ENCODE peak calls at places on chromosomes 5 and 9, in seven cellular contexts. One of them, this sample, is unnamed.

GRCh38 chr9:124475158-124475867 is 25.1 kb downstream of the ADGRD2 start:
- DNase-seq in tibial artery: no peak
- DNase-seq in cardiac muscle cell: no peak
- DNase-seq in progenitor cell of endocrine pancreas: no peak
- DNase-seq in gastrocnemius medialis: no peak
- DNase-seq in mesothelial cell of epicardium: no peak
- DNase-seq in lower lobe of right lung: no peak
- DNase-seq in this sample: no peak

GRCh38 chr5:56211298-56211865 is 21.7 kb downstream of the ANKRD55 start:
- DNase-seq in cardiac muscle cell: peak; percentile 97
- DNase-seq in mesothelial cell of epicardium: no peak
- DNase-seq in lower lobe of right lung: no peak
- DNase-seq in gastrocnemius medialis: no peak
- DNase-seq in tibial artery: no peak
- DNase-seq in progenitor cell of endocrine pancreas: no peak
- DNase-seq in this sample: no peak

GRCh38 chr5:69156456-69156855 is 10.5 kb upstream of the CCNB1 start:
- DNase-seq in tibial artery: no peak
- DNase-seq in lower lobe of right lung: no peak
- DNase-seq in cardiac muscle cell: no peak
- DNase-seq in mesothelial cell of epicardium: no peak
- DNase-seq in gastrocnemius medialis: no peak
- DNase-seq in progenitor cell of endocrine pancreas: no peak
- DNase-seq in this sample: no peak

GRCh38 chr9:19464764-19465570 is 56.2 kb downstream of the ACER2 start:
- DNase-seq in gastrocnemius medialis: peak; percentile 16
- DNase-seq in cardiac muscle cell: peak; percentile 88
- DNase-seq in mesothelial cell of epicardium: peak; percentile 48
- DNase-seq in tibial artery: peak; percentile 72
- DNase-seq in lower lobe of right lung: peak; percentile 70
- DNase-seq in progenitor cell of endocrine pancreas: peak; percentile 71
- DNase-seq in this sample: peak; percentile 93

GRCh38 chr5:133665571-133665970 is 53.2 kb upstream of the FSTL4 start:
- DNase-seq in tibial artery: no peak
- DNase-seq in progenitor cell of endocrine pancreas: no peak
- DNase-seq in cardiac muscle cell: no peak
- DNase-seq in lower lobe of right lung: no peak
- DNase-seq in mesothelial cell of epicardium: no peak
- DNase-seq in gastrocnemius medialis: no peak
- DNase-seq in this sample: no peak

GRCh38 chr5:103013933-103014552 is 105.9 kb downstream of the GIN1 start:
- DNase-seq in progenitor cell of endocrine pancreas: no peak
- DNase-seq in gastrocnemius medialis: no peak
- DNase-seq in mesothelial cell of epicardium: no peak
- DNase-seq in tibial artery: no peak
- DNase-seq in cardiac muscle cell: peak; percentile 7
- DNase-seq in lower lobe of right lung: no peak
- DNase-seq in this sample: no peak

GRCh38 chr5:108655750-108656450 is 91.8 kb upstream of the FER start:
- DNase-seq in progenitor cell of endocrine pancreas: no peak
- DNase-seq in tibial artery: no peak
- DNase-seq in mesothelial cell of epicardium: no peak
- DNase-seq in cardiac muscle cell: peak; percentile 85
- DNase-seq in lower lobe of right lung: no peak
- DNase-seq in gastrocnemius medialis: no peak
- DNase-seq in this sample: no peak

GRCh38 chr9:128435611-128436010 is 15.0 kb downstream of the CERCAM start:
- DNase-seq in lower lobe of right lung: no peak
- DNase-seq in progenitor cell of endocrine pancreas: no peak
- DNase-seq in cardiac muscle cell: no peak
- DNase-seq in mesothelial cell of epicardium: no peak
- DNase-seq in tibial artery: no peak
- DNase-seq in gastrocnemius medialis: no peak
- DNase-seq in this sample: no peak

GRCh38 chr5:33936381-33937016 is at the start of gene RXFP3:
- DNase-seq in mesothelial cell of epicardium: no peak
- DNase-seq in cardiac muscle cell: peak; percentile 66
- DNase-seq in tibial artery: no peak
- DNase-seq in gastrocnemius medialis: no peak
- DNase-seq in lower lobe of right lung: no peak
- DNase-seq in progenitor cell of endocrine pancreas: no peak
- DNase-seq in this sample: no peak

DNA sequence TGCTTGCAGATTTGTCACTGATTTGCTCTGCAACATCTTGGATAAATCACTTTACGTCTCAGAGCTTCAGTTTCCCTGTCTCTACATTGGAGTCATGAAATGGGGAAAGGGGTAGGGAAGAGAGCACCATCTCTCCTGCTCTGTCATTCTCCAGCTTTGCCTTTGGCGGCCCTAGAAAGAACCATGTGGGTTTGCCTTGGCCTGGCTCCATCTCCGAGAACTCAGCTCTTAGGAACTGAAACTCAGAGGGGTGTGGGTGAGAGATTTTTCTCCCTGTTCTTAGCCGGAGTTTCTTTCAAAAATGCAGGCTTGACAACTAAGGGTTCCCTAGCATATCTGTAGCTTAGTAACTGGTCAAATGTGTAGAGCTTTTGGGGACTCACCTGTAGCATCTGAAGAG is 123.5 kb downstream of the SMARCA2 start:
- DNase-seq in progenitor cell of endocrine pancreas: no peak
- DNase-seq in gastrocnemius medialis: no peak
- DNase-seq in mesothelial cell of epicardium: no peak
- DNase-seq in tibial artery: no peak
- DNase-seq in cardiac muscle cell: no peak
- DNase-seq in lower lobe of right lung: no peak
- DNase-seq in this sample: no peak
- TF ChIP-seq CTCF in progenitor cell of endocrine pancreas: no peak
- TF ChIP-seq CTCF in gastrocnemius medialis: no peak
- TF ChIP-seq CTCF in mesothelial cell of epicardium: no peak
- TF ChIP-seq CTCF in tibial artery: no peak
- TF ChIP-seq CTCF in cardiac muscle cell: no peak
- TF ChIP-seq CTCF in lower lobe of right lung: no peak
- TF ChIP-seq CTCF in this sample: no peak

DNA sequence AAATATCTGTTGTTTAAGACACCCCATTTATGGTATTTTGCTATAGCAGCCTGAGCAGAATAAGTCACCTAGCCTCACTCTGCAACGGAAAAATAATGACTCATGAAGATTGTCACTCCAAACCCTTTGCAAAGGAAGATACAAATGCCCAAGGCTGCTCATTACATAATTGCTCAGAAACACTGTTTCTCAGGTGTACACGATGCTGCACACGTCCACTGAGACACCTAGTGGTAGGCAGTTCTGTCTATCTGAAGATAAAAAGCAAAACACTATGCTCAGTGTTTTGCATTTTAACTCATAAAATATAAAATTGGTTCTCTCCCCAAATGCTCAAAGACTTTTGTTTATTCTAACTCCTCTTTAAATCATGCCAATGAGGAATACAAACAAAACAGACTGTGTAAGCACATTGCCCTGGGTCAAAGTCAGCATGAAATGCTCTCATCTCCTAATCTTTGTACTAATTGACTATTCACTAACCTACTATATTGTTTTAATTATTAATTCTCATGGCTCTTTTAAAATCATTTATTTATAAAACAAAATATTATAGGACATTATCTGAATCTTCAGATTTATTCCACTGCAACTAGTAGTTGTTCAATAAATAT is 7.7 kb upstream of the TSLP start:
- DNase-seq in lower lobe of right lung: no peak
- DNase-seq in mesothelial cell of epicardium: no peak
- DNase-seq in gastrocnemius medialis: no peak
- DNase-seq in tibial artery: no peak
- DNase-seq in progenitor cell of endocrine pancreas: no peak
- DNase-seq in cardiac muscle cell: peak; percentile 23
- DNase-seq in this sample: no peak
- TF ChIP-seq CTCF in lower lobe of right lung: peak; percentile 28
- TF ChIP-seq CTCF in mesothelial cell of epicardium: no peak
- TF ChIP-seq CTCF in gastrocnemius medialis: no peak
- TF ChIP-seq CTCF in tibial artery: peak; percentile 29
- TF ChIP-seq CTCF in progenitor cell of endocrine pancreas: peak; percentile 62
- TF ChIP-seq CTCF in cardiac muscle cell: peak; percentile 44
- TF ChIP-seq CTCF in this sample: peak; percentile 16

DNA sequence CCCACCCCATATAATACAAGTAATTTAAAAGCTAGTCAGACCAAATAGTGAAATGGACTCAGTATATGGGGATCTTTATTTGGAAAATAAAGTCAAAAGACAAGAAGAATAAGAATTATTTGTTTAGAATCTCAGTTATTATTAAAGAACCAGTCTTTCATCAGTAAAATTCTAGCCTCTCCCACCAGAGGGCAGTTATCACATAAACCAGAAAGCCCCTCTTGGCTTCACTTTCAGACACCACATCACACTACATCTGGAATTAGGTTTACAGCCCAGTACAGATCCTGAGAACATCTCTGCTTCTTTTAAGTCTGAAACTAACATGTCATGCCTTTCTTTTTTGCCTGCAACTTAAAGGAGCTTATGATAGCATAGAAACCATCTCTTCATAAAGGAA is 12.2 kb upstream of the HSPB3 start:
- DNase-seq in lower lobe of right lung: no peak
- DNase-seq in mesothelial cell of epicardium: no peak
- DNase-seq in progenitor cell of endocrine pancreas: no peak
- DNase-seq in gastrocnemius medialis: no peak
- DNase-seq in cardiac muscle cell: peak; percentile 71
- DNase-seq in tibial artery: no peak
- DNase-seq in this sample: peak; percentile 43
- TF ChIP-seq CTCF in lower lobe of right lung: peak; percentile 40
- TF ChIP-seq CTCF in mesothelial cell of epicardium: peak; percentile 52
- TF ChIP-seq CTCF in progenitor cell of endocrine pancreas: peak; percentile 56
- TF ChIP-seq CTCF in gastrocnemius medialis: peak; percentile 28
- TF ChIP-seq CTCF in cardiac muscle cell: peak; percentile 55
- TF ChIP-seq CTCF in tibial artery: peak; percentile 35
- TF ChIP-seq CTCF in this sample: peak; percentile 8

GRCh38 chr5:82489668-82490067 is 211.5 kb upstream of the RPS23 start:
- DNase-seq in progenitor cell of endocrine pancreas: no peak
- DNase-seq in mesothelial cell of epicardium: no peak
- DNase-seq in cardiac muscle cell: no peak
- DNase-seq in gastrocnemius medialis: no peak
- DNase-seq in tibial artery: no peak
- DNase-seq in lower lobe of right lung: no peak
- DNase-seq in this sample: no peak

GRCh38 chr5:82497242-82497641 is 219.1 kb upstream of the RPS23 start:
- DNase-seq in cardiac muscle cell: no peak
- DNase-seq in tibial artery: no peak
- DNase-seq in progenitor cell of endocrine pancreas: no peak
- DNase-seq in gastrocnemius medialis: no peak
- DNase-seq in mesothelial cell of epicardium: no peak
- DNase-seq in lower lobe of right lung: no peak
- DNase-seq in this sample: no peak

GRCh38 chr5:82493217-82493616 is 215.1 kb upstream of the RPS23 start:
- DNase-seq in tibial artery: no peak
- DNase-seq in lower lobe of right lung: no peak
- DNase-seq in mesothelial cell of epicardium: no peak
- DNase-seq in progenitor cell of endocrine pancreas: no peak
- DNase-seq in cardiac muscle cell: no peak
- DNase-seq in gastrocnemius medialis: no peak
- DNase-seq in this sample: no peak

GRCh38 chr5:82499845-82500244 is 221.7 kb upstream of the RPS23 start:
- DNase-seq in gastrocnemius medialis: no peak
- DNase-seq in tibial artery: no peak
- DNase-seq in mesothelial cell of epicardium: no peak
- DNase-seq in cardiac muscle cell: no peak
- DNase-seq in progenitor cell of endocrine pancreas: no peak
- DNase-seq in lower lobe of right lung: no peak
- DNase-seq in this sample: no peak

GRCh38 chr5:82494942-82495341 is 216.8 kb upstream of the RPS23 start:
- DNase-seq in cardiac muscle cell: peak; percentile 37
- DNase-seq in lower lobe of right lung: no peak
- DNase-seq in mesothelial cell of epicardium: no peak
- DNase-seq in gastrocnemius medialis: no peak
- DNase-seq in progenitor cell of endocrine pancreas: no peak
- DNase-seq in tibial artery: no peak
- DNase-seq in this sample: no peak
- TF ChIP-seq CTCF in cardiac muscle cell: peak; percentile 49
- TF ChIP-seq CTCF in lower lobe of right lung: no peak
- TF ChIP-seq CTCF in mesothelial cell of epicardium: no peak
- TF ChIP-seq CTCF in gastrocnemius medialis: no peak
- TF ChIP-seq CTCF in progenitor cell of endocrine pancreas: peak; percentile 25
- TF ChIP-seq CTCF in tibial artery: no peak
- TF ChIP-seq CTCF in this sample: no peak

DNA sequence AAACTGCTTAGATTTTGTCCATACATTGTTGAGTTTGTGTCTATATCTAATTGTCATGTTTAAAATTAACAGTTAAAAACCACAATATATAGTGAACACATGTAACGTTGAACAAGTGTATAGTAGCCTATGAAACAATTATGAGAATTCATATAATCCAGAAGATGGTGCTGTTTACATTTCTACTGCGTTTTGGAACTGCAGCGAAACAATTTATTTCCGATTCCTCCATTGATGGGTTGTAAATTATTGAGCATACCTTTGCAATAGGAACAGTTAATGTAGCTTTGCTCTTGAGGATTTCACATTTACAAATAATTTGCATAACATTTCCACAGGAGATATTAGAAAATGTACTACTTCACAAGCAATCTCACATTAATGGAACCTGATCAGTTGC is 411.8 kb downstream of the CDH10 start:
- DNase-seq in gastrocnemius medialis: no peak
- DNase-seq in lower lobe of right lung: no peak
- DNase-seq in mesothelial cell of epicardium: no peak
- DNase-seq in cardiac muscle cell: no peak
- DNase-seq in tibial artery: no peak
- DNase-seq in progenitor cell of endocrine pancreas: no peak
- DNase-seq in this sample: no peak
- TF ChIP-seq CTCF in gastrocnemius medialis: no peak
- TF ChIP-seq CTCF in lower lobe of right lung: no peak
- TF ChIP-seq CTCF in mesothelial cell of epicardium: no peak
- TF ChIP-seq CTCF in cardiac muscle cell: no peak
- TF ChIP-seq CTCF in tibial artery: no peak
- TF ChIP-seq CTCF in progenitor cell of endocrine pancreas: peak; percentile 25
- TF ChIP-seq CTCF in this sample: no peak